ENCODE peak calls at places on chromosomes 16 and 17, in five cellular contexts. W, Y, G, B and R are unnamed samples.

GRCh38 chr16:88700636-88701482 is 5.3 kb downstream of the RNF166 start:
- DNase-seq in W (no peak), Y (peak; percentile 93), G (peak; percentile 98), B (peak; percentile 96), R (peak; percentile 99)

GRCh38 chr16:57277586-57277985 is 6.9 kb downstream of the PLLP start:
- DNase-seq in W (no peak), Y (no peak), G (peak; percentile 54), B (peak; percentile 46), R (peak; percentile 83)

GRCh38 chr17:1438593-1439083 is 17.4 kb downstream of the CRK start:
- DNase-seq in W (no peak), Y (no peak), G (no peak), B (no peak), R (no peak)

GRCh38 chr17:39001703-39002637 is 34.8 kb upstream of the FBXO47 start:
- DNase-seq in W (no peak), Y (peak; percentile 85), G (peak; percentile 91), B (no peak), R (no peak)

GRCh38 chr17:40862985-40863733 is 3.9 kb downstream of the KRT12 start:
- DNase-seq in W (no peak), Y (no peak), G (no peak), B (peak; percentile 8), R (peak; percentile 44)

GRCh38 chr17:81428121-81428515 is 32.9 kb downstream of the BAHCC1 start:
- DNase-seq in W (no peak), Y (no peak), G (no peak), B (no peak), R (peak; percentile 55)

GRCh38 chr17:65278050-65278819 is 141.1 kb downstream of the RGS9 start:
- DNase-seq in W (no peak), Y (no peak), G (peak; percentile 78), B (peak; percentile 46), R (peak; percentile 44)

GRCh38 chr17:4678448-4679026 is 25.4 kb downstream of the PELP1 start:
- DNase-seq in W (no peak), Y (no peak), G (no peak), B (no peak), R (peak; percentile 45)

GRCh38 chr16:57749101-57749692 is 13.6 kb downstream of the KATNB1 start:
- DNase-seq in W (no peak), Y (no peak), G (no peak), B (no peak), R (no peak)

GRCh38 chr16:64648282-64648681 is 473.6 kb downstream of the CDH11 start:
- DNase-seq in W (no peak), Y (no peak), G (no peak), B (no peak), R (no peak)

GRCh38 chr17:48944519-48945260 is at the start of gene SNF8:
- DNase-seq in W (peak; percentile 97), Y (peak; percentile 92), G (peak; percentile 97), B (peak; percentile 95), R (peak; percentile 97)

GRCh38 chr17:40914456-40914855 is 23.0 kb downstream of the KRT23 start:
- DNase-seq in W (no peak), Y (no peak), G (no peak), B (no peak), R (no peak)

GRCh38 chr16:2224183-2224486 is 744 bp downstream of the E4F1 start:
- DNase-seq in W (no peak), Y (no peak), G (no peak), B (peak; percentile 56), R (no peak)

GRCh38 chr17:8831234-8831849 is 32.2 kb upstream of the MFSD6L start:
- DNase-seq in W (no peak), Y (no peak), G (no peak), B (no peak), R (no peak)

GRCh38 chr17:4267402-4267801 is 3.6 kb upstream of the ANKFY1 start:
- DNase-seq in W (no peak), Y (no peak), G (no peak), B (no peak), R (no peak)

GRCh38 chr17:1053661-1054360 is 56.9 kb downstream of the TIMM22 start:
- DNase-seq in W (no peak), Y (no peak), G (peak; percentile 70), B (no peak), R (no peak)

GRCh38 chr16:56203052-56203451 is 11.8 kb downstream of the GNAO1 start:
- DNase-seq in W (no peak), Y (no peak), G (no peak), B (peak; percentile 56), R (peak; percentile 76)

GRCh38 chr17:50117202-50118040 is 12.5 kb downstream of the SAMD14 start:
- DNase-seq in W (no peak), Y (no peak), G (peak; percentile 81), B (peak; percentile 66), R (peak; percentile 71)

GRCh38 chr17:71192039-71192555 is 928.7 kb upstream of the SOX9 start:
- DNase-seq in W (no peak), Y (no peak), G (no peak), B (no peak), R (no peak)

GRCh38 chr16:28136751-28137434 is 73.4 kb upstream of the GSG1L start:
- DNase-seq in W (no peak), Y (no peak), G (no peak), B (no peak), R (peak; percentile 49)
- TF ChIP-seq CTCF in W (no peak), Y (no peak), G (no peak), B (no peak), R (no peak)

GRCh38 chr16:47143677-47144558 is at the start of gene NETO2:
- DNase-seq in W (peak; percentile 22), Y (peak; percentile 48), G (peak; percentile 81), B (peak; percentile 84), R (peak; percentile 56)
- TF ChIP-seq CTCF in W (peak; percentile 36), Y (peak; percentile 67), G (peak; percentile 20), B (peak; percentile 66), R (no peak)

GRCh38 chr17:51711581-51711980 is 446.9 kb downstream of the CA10 start:
- DNase-seq in W (no peak), Y (no peak), G (no peak), B (no peak), R (no peak)
- TF ChIP-seq CTCF in W (no peak), Y (no peak), G (no peak), B (no peak), R (no peak)

GRCh38 chr17:34071891-34072420 is 183.1 kb upstream of the CCL2 start:
- DNase-seq in W (no peak), Y (no peak), G (no peak), B (peak; percentile 28), R (no peak)

GRCh38 chr17:34068506-34069035 is 186.5 kb upstream of the CCL2 start:
- DNase-seq in W (no peak), Y (no peak), G (no peak), B (no peak), R (no peak)

GRCh38 chr17:34066528-34066927 is 188.6 kb upstream of the CCL2 start:
- DNase-seq in W (no peak), Y (no peak), G (no peak), B (no peak), R (no peak)

GRCh38 chr17:34070712-34071111 is 184.4 kb upstream of the CCL2 start:
- DNase-seq in W (no peak), Y (no peak), G (no peak), B (no peak), R (no peak)

DNA sequence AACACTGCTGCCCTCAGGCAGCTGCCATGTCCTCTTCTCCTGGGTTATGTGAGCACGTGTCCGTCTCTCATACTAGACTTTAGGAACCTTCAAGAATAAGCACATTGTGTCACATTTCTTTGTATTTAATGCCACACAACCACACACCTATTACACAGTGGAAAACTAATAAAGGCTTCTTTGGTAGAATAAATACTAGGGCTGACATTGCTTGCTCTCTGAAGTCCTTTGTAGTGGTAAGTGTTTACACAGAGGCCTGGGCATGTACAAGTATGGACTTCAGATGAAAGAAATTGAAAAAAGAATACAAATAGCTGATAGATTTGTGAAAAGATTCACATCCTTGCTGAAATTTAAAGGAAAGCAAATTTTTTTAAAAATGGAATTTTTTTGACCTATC is 188.1 kb upstream of the CCL2 start:
- DNase-seq in W (no peak), Y (no peak), G (no peak), B (no peak), R (no peak)
- TF ChIP-seq CTCF in W (no peak), Y (no peak), G (no peak), B (no peak), R (no peak)

GRCh38 chr17:2701996-2702741 is 9.4 kb downstream of the CLUH start:
- DNase-seq in W (no peak), Y (peak; percentile 11), G (peak; percentile 61), B (no peak), R (no peak)
- TF ChIP-seq CTCF in W (no peak), Y (no peak), G (no peak), B (no peak), R (no peak)

DNA sequence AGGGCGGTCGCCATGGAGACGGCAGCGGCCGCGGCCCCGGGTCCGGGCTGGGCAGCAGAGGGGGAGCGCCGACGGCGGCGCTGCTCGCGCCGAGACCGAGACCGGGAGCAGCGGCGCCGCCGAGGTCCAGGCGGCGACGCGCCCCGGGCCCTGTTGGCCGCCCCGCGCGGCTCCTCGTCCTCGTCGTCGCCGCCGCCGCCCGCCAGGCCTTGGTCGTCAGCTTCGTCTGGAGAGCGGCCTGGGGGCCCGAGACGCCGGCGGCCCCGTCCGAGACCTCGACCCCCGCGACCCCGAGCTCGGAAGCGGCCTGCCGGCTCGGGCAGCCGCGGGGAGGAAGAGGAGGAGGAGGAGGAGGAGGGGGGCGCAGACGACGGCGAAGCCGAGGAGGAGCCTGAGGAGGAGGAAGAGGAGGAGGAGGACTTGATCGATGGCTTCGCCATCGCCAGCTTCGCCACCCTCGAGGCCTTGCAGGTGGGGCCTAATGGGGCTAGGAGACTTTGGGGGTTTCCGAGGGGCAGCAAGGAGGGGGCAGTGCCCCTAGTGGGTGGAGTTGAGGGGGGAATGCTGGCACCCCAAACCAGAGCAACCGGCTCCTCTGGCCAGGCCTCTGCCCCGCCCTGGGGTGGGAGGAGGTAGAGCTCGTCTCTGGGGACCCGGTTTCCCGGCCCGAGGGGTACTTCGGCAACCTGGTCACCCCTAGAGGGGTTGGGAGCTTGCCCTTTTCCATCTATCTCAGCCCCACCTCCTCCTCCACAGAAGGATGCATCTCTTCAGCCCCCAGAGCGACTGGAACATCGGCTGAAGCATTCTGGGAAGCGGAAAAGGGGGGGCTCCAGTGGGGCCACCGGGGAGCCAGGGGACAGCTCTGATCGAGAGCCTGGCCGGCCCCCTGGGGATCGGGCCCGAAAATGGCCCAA is 1.5 kb downstream of the FBRS start:
- DNase-seq in W (no peak), Y (no peak), G (peak; percentile 90), B (peak; percentile 66), R (peak; percentile 58)
- TF ChIP-seq CTCF in W (no peak), Y (no peak), G (no peak), B (peak; percentile 11), R (no peak)

GRCh38 chr16:83418565-83418964 is 389.2 kb upstream of the HSBP1 start:
- DNase-seq in W (no peak), Y (no peak), G (no peak), B (no peak), R (no peak)
- TF ChIP-seq CTCF in W (peak; percentile 6), Y (no peak), G (no peak), B (peak; percentile 8), R (no peak)